ENCODE peak calls at places on chromosomes 12 and 14, in four cellular contexts. D is heart left ventricle, L is endodermal cell, N is GM12865. O is an unnamed sample.

GRCh38 chr12:117526756-117527479 is 165.5 kb upstream of the NOS1 start:
- DNase-seq in N (no peak), D (no peak), L (peak; percentile 40), O (no peak)

GRCh38 chr12:93419388-93420034 is 22.2 kb downstream of the UBE2N start:
- DNase-seq in L (no peak), N (peak; percentile 63), D (no peak), O (peak; percentile 21)

GRCh38 chr12:22333186-22333745 is 1.2 kb downstream of the ST8SIA1 start:
- DNase-seq in D (no peak), L (peak; percentile 35), N (no peak), O (peak; percentile 20)

GRCh38 chr12:132700212-132700913 is 10.3 kb upstream of the PGAM5 start:
- DNase-seq in L (no peak), D (no peak), N (peak; percentile 85), O (peak; percentile 42)

GRCh38 chr12:85462888-85463287 is 182.9 kb downstream of the ALX1 start:
- DNase-seq in L (no peak), N (no peak), D (no peak), O (no peak)

GRCh38 chr12:40312982-40313576 is 88.3 kb downstream of the LRRK2 start:
- DNase-seq in N (peak; percentile 26), D (no peak), L (no peak), O (no peak)

GRCh38 chr12:44158746-44159145 is 322.9 kb downstream of the TMEM117 start:
- DNase-seq in N (no peak), D (no peak), L (peak; percentile 64), O (no peak)

GRCh38 chr12:116520801-116521471 is 38.2 kb upstream of the MAP1LC3B2 start:
- DNase-seq in N (no peak), D (no peak), L (no peak), O (no peak)

GRCh38 chr12:92142251-92142896 is 3.3 kb downstream of the BTG1 start:
- DNase-seq in D (no peak), L (no peak), N (no peak), O (no peak)

GRCh38 chr12:69026341-69026740 is 93.4 kb upstream of the CPM start:
- DNase-seq in D (no peak), L (no peak), N (no peak), O (no peak)

GRCh38 chr12:67645571-67645970 is 3.0 kb upstream of the DYRK2 start:
- DNase-seq in D (no peak), N (no peak), L (no peak), O (no peak)

GRCh38 chr12:46830731-46831334 is 5.0 kb upstream of the SLC38A4 start:
- DNase-seq in D (no peak), L (no peak), N (no peak), O (no peak)

GRCh38 chr14:73753887-73754880 is 40.0 kb upstream of the PNMA1 start:
- DNase-seq in N (peak; percentile 87), L (peak; percentile 39), D (no peak), O (no peak)

GRCh38 chr14:23299986-23300686 is 2.5 kb downstream of the PPP1R3E start:
- DNase-seq in L (no peak), D (no peak), N (no peak), O (no peak)

GRCh38 chr14:68806526-68807147 is 13.8 kb upstream of the ZFP36L1 start:
- DNase-seq in N (peak; percentile 72), D (no peak), L (no peak), O (no peak)
- H3K4me3 ChIP-seq in N (no peak overlapping the region), D (no peak overlapping the region), L (no peak overlapping the region), O (no peak overlapping the region)

GRCh38 chr12:107091989-107092641 is 1.2 kb downstream of the CRY1 start:
- DNase-seq in N (peak; percentile 63), D (no peak), L (peak; percentile 80), O (peak; percentile 97)

GRCh38 chr12:107093547-107094448 is at the start of gene CRY1:
- DNase-seq in D (peak; percentile 96), L (peak; percentile 99), N (peak; percentile 89), O (peak; percentile 78)

GRCh38 chr12:107096571-107096970 is 3.2 kb upstream of the CRY1 start:
- DNase-seq in D (no peak), N (no peak), L (no peak), O (no peak)

GRCh38 chr12:107091381-107091780 is 2.0 kb downstream of the CRY1 start:
- DNase-seq in D (no peak), L (no peak), N (no peak), O (no peak)

GRCh38 chr12:107092669-107093546 is 441 bp downstream of the CRY1 start:
- DNase-seq in L (peak; percentile 85), D (no peak), N (peak; percentile 38), O (no peak)
- TF ChIP-seq CTCF in L (no peak), D (no peak), N (no peak), O (no peak)

DNA sequence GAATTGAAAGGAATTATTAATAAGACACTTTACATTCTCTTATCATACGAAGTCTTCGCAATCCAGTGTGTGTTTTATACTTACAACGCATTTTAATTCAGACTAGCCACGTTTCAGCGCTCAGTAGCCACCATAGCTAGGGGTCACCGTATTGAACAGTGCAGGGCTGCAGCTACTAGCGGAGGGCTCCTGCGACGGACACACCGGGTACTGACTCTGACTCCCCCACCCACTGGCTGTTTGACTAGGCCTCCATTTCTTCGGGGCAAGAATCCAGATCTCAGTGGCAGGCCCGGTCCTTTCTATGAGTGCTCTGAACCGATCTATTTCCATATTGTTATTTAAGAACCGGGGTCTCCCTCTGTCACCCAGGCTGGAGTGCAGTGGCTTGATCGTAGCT is 1.5 kb upstream of the CDK2AP1 start:
- DNase-seq in N (no peak), L (no peak), D (no peak), O (no peak)
- H3K4me3 ChIP-seq in N (no peak overlapping the region), L (no peak overlapping the region), D (no peak overlapping the region), O (no peak overlapping the region)

DNA sequence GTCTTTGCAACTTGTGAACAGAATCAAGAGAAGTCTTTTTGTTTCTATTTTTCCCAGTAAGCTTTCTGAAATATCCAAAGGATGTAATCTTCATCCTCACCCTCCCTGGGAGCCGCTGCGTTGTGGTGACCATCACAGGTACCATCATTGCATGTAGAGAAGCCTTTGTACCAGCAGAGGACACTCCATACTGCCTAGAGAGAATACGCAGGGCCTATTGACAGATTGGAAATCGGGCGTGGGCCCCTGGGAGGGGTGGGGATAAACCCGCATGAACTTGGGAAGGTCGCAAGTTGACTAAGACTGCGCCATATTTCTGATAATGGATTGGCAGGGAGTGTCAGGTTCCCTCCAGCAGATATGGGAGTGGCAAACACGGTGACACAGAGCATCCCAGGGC is 12.7 kb downstream of the KRT1 start:
- DNase-seq in N (no peak), L (peak; percentile 77), D (no peak), O (no peak)
- TF ChIP-seq CTCF in N (peak; percentile 20), L (peak; percentile 75), D (no peak), O (peak; percentile 4)

GRCh38 chr14:104678346-104678745 is 11.1 kb upstream of the INF2 start:
- DNase-seq in D (no peak), N (no peak), L (peak; percentile 79), O (no peak)

GRCh38 chr14:104678901-104679705 is 10.3 kb upstream of the INF2 start:
- DNase-seq in N (no peak), L (no peak), D (no peak), O (no peak)

GRCh38 chr14:104681689-104682074 is 7.7 kb upstream of the INF2 start:
- DNase-seq in D (peak; percentile 93), N (no peak), L (peak; percentile 96), O (peak; percentile 80)

GRCh38 chr14:104680806-104681688 is 8.4 kb upstream of the INF2 start:
- DNase-seq in D (no peak), N (peak; percentile 74), L (no peak), O (no peak)

GRCh38 chr14:104680056-104680805 is 9.2 kb upstream of the INF2 start:
- DNase-seq in N (no peak), D (no peak), L (peak; percentile 78), O (no peak)
- H3K4me3 ChIP-seq in N (no peak overlapping the region), D (no peak overlapping the region), L (no peak overlapping the region), O (peak overlapping the region; percentile 9)

GRCh38 chr14:29222671-29223268 is 456.2 kb downstream of the FOXG1 start:
- DNase-seq in D (no peak), N (peak; percentile 63), L (peak; percentile 53), O (peak; percentile 37)
- TF ChIP-seq CTCF in D (no peak), N (peak; percentile 45), L (peak; percentile 76), O (peak; percentile 74)

O was measured in HFF-Myc.